ENCODE peak calls at places on chromosomes 11 and 22, in five cellular contexts. One of them, this sample, is unnamed.

GRCh38 chr11:69088676-69089146 is 40.0 kb downstream of the TPCN2 start:
- DNase-seq in esophagus squamous epithelium: no peak
- DNase-seq in CD8-positive, alpha-beta T cell: peak; percentile 35
- DNase-seq in PC-3: peak; percentile 93
- DNase-seq in prostate gland: peak; percentile 72
- DNase-seq in this sample: no peak

GRCh38 chr11:73980001-73980960 is 2.4 kb downstream of the UCP2 start:
- DNase-seq in esophagus squamous epithelium: peak; percentile 24
- DNase-seq in CD8-positive, alpha-beta T cell: peak; percentile 67
- DNase-seq in PC-3: peak; percentile 8
- DNase-seq in prostate gland: no peak
- DNase-seq in this sample: no peak

GRCh38 chr11:2919837-2920236 is 9.4 kb downstream of the PHLDA2 start:
- DNase-seq in esophagus squamous epithelium: no peak
- DNase-seq in CD8-positive, alpha-beta T cell: no peak
- DNase-seq in PC-3: no peak
- DNase-seq in prostate gland: no peak
- DNase-seq in this sample: no peak

GRCh38 chr11:26944866-26945664 is 48.8 kb upstream of the FIBIN start:
- DNase-seq in esophagus squamous epithelium: no peak
- DNase-seq in CD8-positive, alpha-beta T cell: no peak
- DNase-seq in PC-3: no peak
- DNase-seq in prostate gland: no peak
- DNase-seq in this sample: no peak

GRCh38 chr11:132844956-132845355 is 687.3 kb downstream of the OPCML start:
- DNase-seq in esophagus squamous epithelium: no peak
- DNase-seq in CD8-positive, alpha-beta T cell: no peak
- DNase-seq in PC-3: peak; percentile 67
- DNase-seq in prostate gland: no peak
- DNase-seq in this sample: no peak

GRCh38 chr11:61293869-61294716 is 1.0 kb downstream of the VWCE start:
- DNase-seq in esophagus squamous epithelium: no peak
- DNase-seq in CD8-positive, alpha-beta T cell: peak; percentile 1
- DNase-seq in PC-3: peak; percentile 22
- DNase-seq in prostate gland: no peak
- DNase-seq in this sample: no peak

GRCh38 chr11:116703421-116703820 is 69.4 kb downstream of the BUD13 start:
- DNase-seq in esophagus squamous epithelium: no peak
- DNase-seq in CD8-positive, alpha-beta T cell: no peak
- DNase-seq in PC-3: no peak
- DNase-seq in prostate gland: no peak
- DNase-seq in this sample: no peak

GRCh38 chr11:69292221-69292648 is 1.7 kb upstream of the MYEOV start:
- DNase-seq in esophagus squamous epithelium: no peak
- DNase-seq in CD8-positive, alpha-beta T cell: peak; percentile 35
- DNase-seq in PC-3: peak; percentile 47
- DNase-seq in prostate gland: no peak
- DNase-seq in this sample: no peak

GRCh38 chr11:31995525-31996123 is 95.2 kb upstream of the RCN1 start:
- DNase-seq in esophagus squamous epithelium: no peak
- DNase-seq in CD8-positive, alpha-beta T cell: no peak
- DNase-seq in PC-3: peak; percentile 5
- DNase-seq in prostate gland: no peak
- DNase-seq in this sample: no peak
- H3K4me3 ChIP-seq in esophagus squamous epithelium: no peak overlapping the region
- H3K4me3 ChIP-seq in CD8-positive, alpha-beta T cell: no peak overlapping the region
- H3K4me3 ChIP-seq in PC-3: no peak overlapping the region
- H3K4me3 ChIP-seq in prostate gland: no peak overlapping the region
- H3K4me3 ChIP-seq in this sample: no peak overlapping the region

DNA sequence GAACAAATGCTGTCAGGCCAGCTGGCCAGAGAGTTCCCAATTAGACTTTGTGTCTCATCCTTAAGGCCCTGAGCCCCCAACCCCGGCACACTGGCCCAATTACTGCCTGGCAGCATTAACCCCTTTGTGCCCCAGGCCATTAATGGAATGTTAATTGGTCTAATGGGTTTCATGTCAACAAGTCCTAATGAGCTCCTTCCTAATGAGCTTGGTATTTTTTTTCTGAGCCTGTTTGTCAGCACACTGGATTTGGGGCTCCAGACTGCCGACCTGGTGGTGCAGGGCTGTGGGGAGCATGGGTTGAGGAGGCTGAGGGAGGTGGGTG is 148.8 kb downstream of the FEZ1 start:
- DNase-seq in esophagus squamous epithelium: no peak
- DNase-seq in CD8-positive, alpha-beta T cell: no peak
- DNase-seq in PC-3: no peak
- DNase-seq in prostate gland: no peak
- DNase-seq in this sample: no peak
- H3K4me1 ChIP-seq in esophagus squamous epithelium: peaks cover 21% of the 10 kb centered on the region
- H3K4me1 ChIP-seq in CD8-positive, alpha-beta T cell: no peaks in the 10 kb centered on the region
- H3K4me1 ChIP-seq in PC-3: no peaks in the 10 kb centered on the region
- H3K4me1 ChIP-seq in prostate gland: peaks cover 4% of the 10 kb centered on the region
- H3K4me1 ChIP-seq in this sample: peaks cover 22% of the 10 kb centered on the region

GRCh38 chr22:46537221-46537945 is at the start of gene CELSR1:
- DNase-seq in esophagus squamous epithelium: no peak
- DNase-seq in CD8-positive, alpha-beta T cell: no peak
- DNase-seq in PC-3: peak; percentile 55
- DNase-seq in prostate gland: peak; percentile 73
- DNase-seq in this sample: no peak

GRCh38 chr22:46537946-46538815 is 761 bp upstream of the CELSR1 start:
- DNase-seq in esophagus squamous epithelium: no peak
- DNase-seq in CD8-positive, alpha-beta T cell: no peak
- DNase-seq in PC-3: peak; percentile 37
- DNase-seq in prostate gland: no peak
- DNase-seq in this sample: no peak

GRCh38 chr22:46536559-46537220 is 730 bp downstream of the CELSR1 start:
- DNase-seq in esophagus squamous epithelium: no peak
- DNase-seq in CD8-positive, alpha-beta T cell: no peak
- DNase-seq in PC-3: no peak
- DNase-seq in prostate gland: no peak
- DNase-seq in this sample: no peak

GRCh38 chr22:46539169-46539568 is 1.7 kb upstream of the CELSR1 start:
- DNase-seq in esophagus squamous epithelium: no peak
- DNase-seq in CD8-positive, alpha-beta T cell: no peak
- DNase-seq in PC-3: no peak
- DNase-seq in prostate gland: peak; percentile 44
- DNase-seq in this sample: no peak

GRCh38 chr22:46538816-46539163 is 1.4 kb upstream of the CELSR1 start:
- DNase-seq in esophagus squamous epithelium: no peak
- DNase-seq in CD8-positive, alpha-beta T cell: no peak
- DNase-seq in PC-3: peak; percentile 54
- DNase-seq in prostate gland: no peak
- DNase-seq in this sample: no peak
- TF ChIP-seq CTCF in esophagus squamous epithelium: no peak
- TF ChIP-seq CTCF in CD8-positive, alpha-beta T cell: no peak
- TF ChIP-seq CTCF in PC-3: no peak
- TF ChIP-seq CTCF in prostate gland: no peak
- TF ChIP-seq CTCF in this sample: no peak

GRCh38 chr22:29309332-29310064 is 3.0 kb downstream of the GAS2L1 start:
- DNase-seq in esophagus squamous epithelium: no peak
- DNase-seq in CD8-positive, alpha-beta T cell: no peak
- DNase-seq in PC-3: peak; percentile 25
- DNase-seq in prostate gland: no peak
- DNase-seq in this sample: no peak
- H3K4me3 ChIP-seq in esophagus squamous epithelium: no peak overlapping the region
- H3K4me3 ChIP-seq in CD8-positive, alpha-beta T cell: no peak overlapping the region
- H3K4me3 ChIP-seq in PC-3: peak overlapping the region; percentile 79
- H3K4me3 ChIP-seq in prostate gland: no peak overlapping the region
- H3K4me3 ChIP-seq in this sample: peak overlapping the region; percentile 89

This sample was measured in vagina.